ENCODE peak calls at places on chromosomes 11 and 22, in eight cellular contexts. V is hepatocyte; R is CD4-positive, alpha-beta T cell; T is fibroblast of the aortic adventitia; A is ovary; X is K562; P is activated B cell treated with CpG ODN at 0.5 μM for 24 hours; N is astrocyte. M is an unnamed sample.

GRCh38 chr11:60977224-60977623 is 5.7 kb downstream of the CD6 start:
- DNase-seq in V (no peak), R (no peak), T (no peak), A (no peak), X (no peak), P (no peak), N (no peak), M (no peak)

GRCh38 chr11:2662430-2663299 is 37.1 kb downstream of the KCNQ1OT1 start:
- DNase-seq in V (no peak), R (no peak), T (no peak), A (no peak), X (no peak), P (no peak), N (no peak), M (no peak)

GRCh38 chr11:68669301-68670090 is 14.8 kb upstream of the GAL start:
- DNase-seq in V (no peak), R (no peak), T (no peak), A (no peak), X (no peak), P (no peak), N (no peak), M (no peak)

GRCh38 chr11:118224512-118225180 is at the start of gene JAML:
- DNase-seq in V (no peak), R (peak), T (no peak), A (no peak), X (no peak), P (no peak), N (no peak), M (no peak)

GRCh38 chr11:116576523-116576922 is 196.3 kb downstream of the BUD13 start:
- DNase-seq in V (no peak), R (no peak), T (no peak), A (no peak), X (no peak), P (no peak), N (no peak), M (no peak)

GRCh38 chr11:36333897-36334296 is 37.8 kb downstream of the PRR5L start:
- DNase-seq in V (no peak), R (no peak), T (peak), A (no peak), X (peak), P (no peak), N (peak), M (peak)

GRCh38 chr11:27717377-27717776 is 17.1 kb upstream of the BDNF start:
- DNase-seq in V (no peak), R (no peak), T (peak), A (no peak), X (peak), P (no peak), N (no peak), M (peak)

GRCh38 chr11:2769779-2770555 is 70.2 kb upstream of the KCNQ1OT1 start:
- DNase-seq in V (peak), R (no peak), T (no peak), A (peak), X (no peak), P (no peak), N (no peak), M (no peak)

GRCh38 chr11:34028407-34028804 is 23.1 kb upstream of the CAPRIN1 start:
- DNase-seq in V (peak), R (no peak), T (peak), A (no peak), X (no peak), P (no peak), N (no peak), M (peak)

GRCh38 chr22:20741634-20742581 is 32.0 kb upstream of the SERPIND1 start:
- DNase-seq in V (peak), R (peak), T (peak), A (no peak), X (peak), P (no peak), N (no peak), M (peak)

GRCh38 chr11:70483077-70483861 is 84.9 kb downstream of the CTTN start:
- DNase-seq in V (peak), R (no peak), T (peak), A (no peak), X (peak), P (no peak), N (peak), M (peak)

GRCh38 chr11:9821008-9821752 is 157.3 kb downstream of the SWAP70 start:
- DNase-seq in V (no peak), R (no peak), T (no peak), A (no peak), X (no peak), P (no peak), N (no peak), M (peak)

GRCh38 chr22:50032109-50032871 is 19.7 kb upstream of the IL17REL start:
- DNase-seq in V (no peak), R (no peak), T (no peak), A (no peak), X (no peak), P (no peak), N (no peak), M (no peak)

GRCh38 chr11:61983419-61983818 is 16.0 kb upstream of the FTH1 start:
- DNase-seq in V (no peak), R (no peak), T (no peak), A (no peak), X (no peak), P (no peak), N (no peak), M (no peak)

GRCh38 chr11:111067994-111068393 is 177.5 kb upstream of the POU2AF2 start:
- DNase-seq in V (no peak), R (no peak), T (no peak), A (no peak), X (no peak), P (no peak), N (no peak), M (no peak)

GRCh38 chr11:17256512-17256911 is 20.0 kb upstream of the NUCB2 start:
- DNase-seq in V (peak), R (no peak), T (peak), A (no peak), X (no peak), P (no peak), N (peak), M (peak)

GRCh38 chr11:7896026-7896785 is 34.9 kb downstream of the OR10A6 start:
- DNase-seq in V (no peak), R (no peak), T (peak), A (no peak), X (no peak), P (no peak), N (no peak), M (no peak)

GRCh38 chr11:1062075-1062820 is 12.4 kb upstream of the MUC2 start:
- DNase-seq in V (no peak), R (no peak), T (no peak), A (no peak), X (no peak), P (no peak), N (no peak), M (no peak)

GRCh38 chr11:19288256-19288655 is 47.5 kb upstream of the E2F8 start:
- DNase-seq in V (no peak), R (no peak), T (no peak), A (no peak), X (no peak), P (no peak), N (no peak), M (no peak)

GRCh38 chr11:77547863-77548551 is 41.7 kb upstream of the AQP11 start:
- DNase-seq in V (peak), R (no peak), T (peak), A (peak), X (peak), P (no peak), N (peak), M (peak)

GRCh38 chr11:108609681-108610080 is 16.1 kb upstream of the EXPH5 start:
- DNase-seq in V (no peak), R (no peak), T (peak), A (no peak), X (no peak), P (no peak), N (peak), M (no peak)

GRCh38 chr11:72098741-72099140 is 4.4 kb downstream of the LAMTOR1 start:
- DNase-seq in V (no peak), R (no peak), T (no peak), A (no peak), X (no peak), P (no peak), N (no peak), M (no peak)
- TF ChIP-seq CTCF in V (no peak), R (no peak), T (no peak), A (no peak), X (no peak), P (no peak), N (no peak), M (no peak)

GRCh38 chr11:112584674-112585073 is 324.0 kb upstream of the PLET1 start:
- DNase-seq in V (peak), R (no peak), T (no peak), A (no peak), X (no peak), P (no peak), N (no peak), M (no peak)
- TF ChIP-seq CTCF in V (peak), R (no peak), T (no peak), A (no peak), X (peak), P (no peak), N (peak), M (peak)

DNA sequence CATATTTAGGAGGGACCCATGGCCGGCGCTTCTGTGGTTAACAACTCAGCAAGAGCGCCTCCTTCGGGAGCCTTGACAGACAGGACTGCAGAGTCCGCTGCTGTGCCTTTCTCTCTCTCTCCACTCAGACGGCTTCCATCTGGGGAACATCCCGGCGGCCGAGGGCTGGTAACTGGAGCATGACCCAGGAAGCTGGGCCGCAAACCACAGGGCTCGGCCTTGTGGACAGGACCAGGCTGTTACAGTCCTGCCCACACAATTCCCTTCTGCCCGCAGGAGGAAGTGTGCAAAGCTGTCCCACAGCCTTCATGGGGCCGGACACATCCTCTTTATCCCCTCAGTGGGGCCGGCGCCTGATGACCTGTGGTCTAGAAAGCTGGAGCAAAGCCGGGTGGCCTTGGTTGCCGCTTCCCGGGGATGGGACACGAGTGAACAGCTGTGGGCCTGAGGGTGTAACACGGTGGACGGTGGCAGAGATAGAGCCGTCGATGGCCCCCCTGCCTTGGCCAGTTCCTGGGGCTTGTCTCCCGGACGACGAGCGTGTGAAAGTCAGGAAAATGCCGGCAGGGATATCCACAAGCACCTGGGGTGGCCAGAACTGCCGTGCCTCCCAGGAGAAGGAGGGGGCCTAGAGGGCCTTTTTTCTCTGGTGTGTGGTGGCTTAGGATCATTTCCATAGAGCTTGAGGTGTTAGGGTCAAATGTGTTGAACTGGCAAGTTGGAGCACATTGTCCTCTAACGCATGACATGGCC is 50.1 kb downstream of the FBLN1 start:
- DNase-seq in V (peak), R (no peak), T (peak), A (peak), X (no peak), P (no peak), N (peak), M (peak)
- TF ChIP-seq CTCF in V (peak), R (no peak), T (peak), A (no peak), X (no peak), P (no peak), N (peak), M (peak)

GRCh38 chr11:86274503-86274902 is 27.5 kb upstream of the HIKESHI start:
- DNase-seq in V (no peak), R (no peak), T (no peak), A (no peak), X (no peak), P (no peak), N (no peak), M (no peak)
- TF ChIP-seq CTCF in V (peak), R (peak), T (no peak), A (no peak), X (peak), P (no peak), N (no peak), M (peak)

GRCh38 chr22:46267431-46268279 is at the start of gene TTC38:
- DNase-seq in V (peak), R (peak), T (peak), A (peak), X (peak), P (peak), N (peak), M (peak)

GRCh38 chr22:46263208-46263575 is at the start of gene PKDREJ:
- DNase-seq in V (no peak), R (no peak), T (no peak), A (no peak), X (no peak), P (no peak), N (no peak), M (no peak)

GRCh38 chr22:46259374-46259773 is 3.8 kb downstream of the PKDREJ start:
- DNase-seq in V (no peak), R (no peak), T (no peak), A (no peak), X (no peak), P (no peak), N (no peak), M (no peak)

GRCh38 chr22:46260038-46260437 is 3.1 kb downstream of the PKDREJ start:
- DNase-seq in V (no peak), R (no peak), T (no peak), A (no peak), X (no peak), P (no peak), N (no peak), M (no peak)

GRCh38 chr22:46262449-46263207 is 515 bp downstream of the PKDREJ start:
- DNase-seq in V (peak), R (no peak), T (peak), A (peak), X (no peak), P (no peak), N (peak), M (no peak)
- TF ChIP-seq CTCF in V (peak), R (no peak), T (no peak), A (no peak), X (no peak), P (no peak), N (no peak), M (peak)

GRCh38 chr11:64088159-64089026 is 52.7 kb downstream of the FLRT1 start:
- DNase-seq in V (no peak), R (no peak), T (no peak), A (no peak), X (peak), P (no peak), N (no peak), M (no peak)
- TF ChIP-seq CTCF in V (peak), R (no peak), T (no peak), A (no peak), X (peak), P (no peak), N (no peak), M (peak)